ENCODE peak calls at places on chromosomes 4 and X, in six cellular contexts. H is activated gamma-delta T cell treated with Interleukin-2 at 50 U/mL for 16 hours, J is suprapubic skin, D is Caco-2, S is NCI-H2081, M is NCI-H2029. N is an unnamed sample.

GRCh38 chrX:130497531-130497930 is 95.7 kb downstream of the RBMX2 start:
- DNase-seq in H (no peak), J (no peak), D (no peak), S (no peak), M (no peak), N (no peak)

GRCh38 chr4:186217733-186218293 is 9.5 kb upstream of the KLKB1 start:
- DNase-seq in H (no peak), J (no peak), D (no peak), S (no peak), M (no peak), N (no peak)

GRCh38 chr4:53928825-53929224 is 135.6 kb downstream of the CHIC2 start:
- DNase-seq in H (no peak), J (no peak), D (peak), S (no peak), M (no peak), N (no peak)

GRCh38 chrX:7330971-7331746 is 183.2 kb upstream of the PUDP start:
- DNase-seq in H (no peak), J (no peak), D (no peak), S (no peak), M (no peak), N (no peak)

GRCh38 chrX:153626863-153627674 is 19.9 kb upstream of the DUSP9 start:
- DNase-seq in H (no peak), J (no peak), D (no peak), S (no peak), M (no peak), N (no peak)

GRCh38 chrX:11462136-11462535 is 168.9 kb downstream of the AMELX start:
- DNase-seq in H (no peak), J (no peak), D (peak), S (no peak), M (no peak), N (no peak)

GRCh38 chr4:69773443-69773842 is 13.0 kb upstream of the SULT1B1 start:
- DNase-seq in H (no peak), J (no peak), D (no peak), S (no peak), M (no peak), N (no peak)

GRCh38 chr4:102299708-102300107 is 45.6 kb downstream of the SLC39A8 start:
- DNase-seq in H (peak), J (no peak), D (peak), S (no peak), M (no peak), N (no peak)

GRCh38 chrX:2862404-2862803 is 33.7 kb downstream of the GYG2 start:
- DNase-seq in H (no peak), J (no peak), D (no peak), S (no peak), M (no peak), N (no peak)

GRCh38 chr4:169293343-169294176 is 22.8 kb upstream of the SH3RF1 start:
- DNase-seq in H (no peak), J (no peak), D (no peak), S (no peak), M (no peak), N (no peak)

GRCh38 chr4:120506536-120506935 is 416.0 kb downstream of the PRDM5 start:
- DNase-seq in H (no peak), J (no peak), D (no peak), S (no peak), M (no peak), N (no peak)

GRCh38 chrX:37357436-37357835 is 8.3 kb downstream of the PRRG1 start:
- DNase-seq in H (no peak), J (no peak), D (no peak), S (no peak), M (no peak), N (no peak)

GRCh38 chrX:95382799-95383198 is 1301.8 kb upstream of the DIAPH2 start:
- DNase-seq in H (no peak), J (no peak), D (no peak), S (peak), M (no peak), N (no peak)